ENCODE peak calls at places on chromosomes 1 and 21, in six cellular contexts. One of them, this sample, is unnamed.

GRCh38 chr1:183953031-183953430 is 84.5 kb downstream of the COLGALT2 start:
- DNase-seq in GM04504: no peak
- DNase-seq in tibial nerve: no peak
- DNase-seq in activated gamma-delta T cell treated with anti-CD3 and anti-CD28 coated beads, Interleukin-2, amount 50 U/mL, for 16 hours: no peak
- DNase-seq in stimulated activated CD4-positive, alpha-beta T cell treated with anti-CD3 and anti-CD28 coated beads, Interleukin-1b, Interleukin-23, amount 100 ng/mL, for 48 hours: no peak
- DNase-seq in GM12865: no peak
- DNase-seq in this sample: peak

GRCh38 chr1:185603158-185603557 is 131.0 kb upstream of the HMCN1 start:
- DNase-seq in stimulated activated CD4-positive, alpha-beta T cell treated with anti-CD3 and anti-CD28 coated beads, Interleukin-1b, Interleukin-23, amount 100 ng/mL, for 48 hours: no peak
- DNase-seq in tibial nerve: no peak
- DNase-seq in activated gamma-delta T cell treated with anti-CD3 and anti-CD28 coated beads, Interleukin-2, amount 50 U/mL, for 16 hours: no peak
- DNase-seq in GM12865: peak
- DNase-seq in GM04504: no peak
- DNase-seq in this sample: no peak

GRCh38 chr1:202698276-202698675 is 12.0 kb downstream of the SYT2 start:
- DNase-seq in GM12865: no peak
- DNase-seq in GM04504: no peak
- DNase-seq in tibial nerve: no peak
- DNase-seq in activated gamma-delta T cell treated with anti-CD3 and anti-CD28 coated beads, Interleukin-2, amount 50 U/mL, for 16 hours: no peak
- DNase-seq in stimulated activated CD4-positive, alpha-beta T cell treated with anti-CD3 and anti-CD28 coated beads, Interleukin-1b, Interleukin-23, amount 100 ng/mL, for 48 hours: no peak
- DNase-seq in this sample: no peak

GRCh38 chr1:112698366-112699310 is 8.3 kb downstream of the RHOC start:
- DNase-seq in activated gamma-delta T cell treated with anti-CD3 and anti-CD28 coated beads, Interleukin-2, amount 50 U/mL, for 16 hours: no peak
- DNase-seq in tibial nerve: no peak
- DNase-seq in stimulated activated CD4-positive, alpha-beta T cell treated with anti-CD3 and anti-CD28 coated beads, Interleukin-1b, Interleukin-23, amount 100 ng/mL, for 48 hours: no peak
- DNase-seq in GM12865: no peak
- DNase-seq in GM04504: no peak
- DNase-seq in this sample: peak

GRCh38 chr1:228867093-228867950 is 132.0 kb downstream of the RHOU start:
- DNase-seq in GM04504: no peak
- DNase-seq in stimulated activated CD4-positive, alpha-beta T cell treated with anti-CD3 and anti-CD28 coated beads, Interleukin-1b, Interleukin-23, amount 100 ng/mL, for 48 hours: no peak
- DNase-seq in GM12865: no peak
- DNase-seq in tibial nerve: no peak
- DNase-seq in activated gamma-delta T cell treated with anti-CD3 and anti-CD28 coated beads, Interleukin-2, amount 50 U/mL, for 16 hours: no peak
- DNase-seq in this sample: no peak

GRCh38 chr1:89876463-89876862 is 55.6 kb downstream of the LRRC8D start:
- DNase-seq in GM04504: no peak
- DNase-seq in activated gamma-delta T cell treated with anti-CD3 and anti-CD28 coated beads, Interleukin-2, amount 50 U/mL, for 16 hours: no peak
- DNase-seq in GM12865: no peak
- DNase-seq in stimulated activated CD4-positive, alpha-beta T cell treated with anti-CD3 and anti-CD28 coated beads, Interleukin-1b, Interleukin-23, amount 100 ng/mL, for 48 hours: no peak
- DNase-seq in tibial nerve: no peak
- DNase-seq in this sample: no peak

GRCh38 chr1:2110191-2110737 is 60.1 kb downstream of the PRKCZ start:
- DNase-seq in GM04504: no peak
- DNase-seq in stimulated activated CD4-positive, alpha-beta T cell treated with anti-CD3 and anti-CD28 coated beads, Interleukin-1b, Interleukin-23, amount 100 ng/mL, for 48 hours: no peak
- DNase-seq in GM12865: no peak
- DNase-seq in tibial nerve: no peak
- DNase-seq in activated gamma-delta T cell treated with anti-CD3 and anti-CD28 coated beads, Interleukin-2, amount 50 U/mL, for 16 hours: no peak
- DNase-seq in this sample: no peak

GRCh38 chr1:212554401-212554800 is 54.2 kb upstream of the ATF3 start:
- DNase-seq in stimulated activated CD4-positive, alpha-beta T cell treated with anti-CD3 and anti-CD28 coated beads, Interleukin-1b, Interleukin-23, amount 100 ng/mL, for 48 hours: no peak
- DNase-seq in activated gamma-delta T cell treated with anti-CD3 and anti-CD28 coated beads, Interleukin-2, amount 50 U/mL, for 16 hours: no peak
- DNase-seq in tibial nerve: no peak
- DNase-seq in GM04504: no peak
- DNase-seq in GM12865: no peak
- DNase-seq in this sample: no peak

GRCh38 chr1:101004666-101005065 is 20.9 kb downstream of the DPH5 start:
- DNase-seq in GM12865: no peak
- DNase-seq in GM04504: no peak
- DNase-seq in activated gamma-delta T cell treated with anti-CD3 and anti-CD28 coated beads, Interleukin-2, amount 50 U/mL, for 16 hours: no peak
- DNase-seq in tibial nerve: no peak
- DNase-seq in stimulated activated CD4-positive, alpha-beta T cell treated with anti-CD3 and anti-CD28 coated beads, Interleukin-1b, Interleukin-23, amount 100 ng/mL, for 48 hours: no peak
- DNase-seq in this sample: peak

GRCh38 chr21:45475004-45475685 is 67.1 kb downstream of the SLC19A1 start:
- DNase-seq in GM12865: no peak
- DNase-seq in GM04504: no peak
- DNase-seq in stimulated activated CD4-positive, alpha-beta T cell treated with anti-CD3 and anti-CD28 coated beads, Interleukin-1b, Interleukin-23, amount 100 ng/mL, for 48 hours: no peak
- DNase-seq in activated gamma-delta T cell treated with anti-CD3 and anti-CD28 coated beads, Interleukin-2, amount 50 U/mL, for 16 hours: no peak
- DNase-seq in tibial nerve: no peak
- DNase-seq in this sample: no peak

GRCh38 chr1:151494741-151495281 is 16.4 kb upstream of the CGN start:
- DNase-seq in tibial nerve: no peak
- DNase-seq in stimulated activated CD4-positive, alpha-beta T cell treated with anti-CD3 and anti-CD28 coated beads, Interleukin-1b, Interleukin-23, amount 100 ng/mL, for 48 hours: no peak
- DNase-seq in GM04504: peak
- DNase-seq in GM12865: peak
- DNase-seq in activated gamma-delta T cell treated with anti-CD3 and anti-CD28 coated beads, Interleukin-2, amount 50 U/mL, for 16 hours: no peak
- DNase-seq in this sample: no peak

GRCh38 chr1:20112279-20113000 is 6.9 kb downstream of the PLA2G2D start:
- DNase-seq in GM04504: no peak
- DNase-seq in activated gamma-delta T cell treated with anti-CD3 and anti-CD28 coated beads, Interleukin-2, amount 50 U/mL, for 16 hours: no peak
- DNase-seq in stimulated activated CD4-positive, alpha-beta T cell treated with anti-CD3 and anti-CD28 coated beads, Interleukin-1b, Interleukin-23, amount 100 ng/mL, for 48 hours: no peak
- DNase-seq in GM12865: no peak
- DNase-seq in tibial nerve: no peak
- DNase-seq in this sample: no peak

GRCh38 chr1:82162526-82163420 is 362.0 kb downstream of the ADGRL2 start:
- DNase-seq in GM04504: no peak
- DNase-seq in stimulated activated CD4-positive, alpha-beta T cell treated with anti-CD3 and anti-CD28 coated beads, Interleukin-1b, Interleukin-23, amount 100 ng/mL, for 48 hours: no peak
- DNase-seq in GM12865: peak
- DNase-seq in tibial nerve: no peak
- DNase-seq in activated gamma-delta T cell treated with anti-CD3 and anti-CD28 coated beads, Interleukin-2, amount 50 U/mL, for 16 hours: no peak
- DNase-seq in this sample: no peak

GRCh38 chr1:10530281-10530740 is 55.6 kb downstream of the PEX14 start:
- DNase-seq in tibial nerve: no peak
- DNase-seq in GM04504: no peak
- DNase-seq in activated gamma-delta T cell treated with anti-CD3 and anti-CD28 coated beads, Interleukin-2, amount 50 U/mL, for 16 hours: no peak
- DNase-seq in stimulated activated CD4-positive, alpha-beta T cell treated with anti-CD3 and anti-CD28 coated beads, Interleukin-1b, Interleukin-23, amount 100 ng/mL, for 48 hours: no peak
- DNase-seq in GM12865: no peak
- DNase-seq in this sample: peak

GRCh38 chr1:243729956-243730355 is 120.1 kb downstream of the AKT3 start:
- DNase-seq in GM04504: no peak
- DNase-seq in stimulated activated CD4-positive, alpha-beta T cell treated with anti-CD3 and anti-CD28 coated beads, Interleukin-1b, Interleukin-23, amount 100 ng/mL, for 48 hours: no peak
- DNase-seq in activated gamma-delta T cell treated with anti-CD3 and anti-CD28 coated beads, Interleukin-2, amount 50 U/mL, for 16 hours: no peak
- DNase-seq in GM12865: no peak
- DNase-seq in tibial nerve: no peak
- DNase-seq in this sample: no peak

GRCh38 chr1:30310966-30311742 is 412.2 kb downstream of the MATN1 start:
- DNase-seq in stimulated activated CD4-positive, alpha-beta T cell treated with anti-CD3 and anti-CD28 coated beads, Interleukin-1b, Interleukin-23, amount 100 ng/mL, for 48 hours: no peak
- DNase-seq in GM04504: no peak
- DNase-seq in GM12865: no peak
- DNase-seq in activated gamma-delta T cell treated with anti-CD3 and anti-CD28 coated beads, Interleukin-2, amount 50 U/mL, for 16 hours: no peak
- DNase-seq in tibial nerve: no peak
- DNase-seq in this sample: no peak

GRCh38 chr1:223430221-223430620 is 37.0 kb downstream of the CCDC185 start:
- DNase-seq in GM12865: no peak
- DNase-seq in activated gamma-delta T cell treated with anti-CD3 and anti-CD28 coated beads, Interleukin-2, amount 50 U/mL, for 16 hours: no peak
- DNase-seq in GM04504: no peak
- DNase-seq in stimulated activated CD4-positive, alpha-beta T cell treated with anti-CD3 and anti-CD28 coated beads, Interleukin-1b, Interleukin-23, amount 100 ng/mL, for 48 hours: no peak
- DNase-seq in tibial nerve: no peak
- DNase-seq in this sample: no peak

GRCh38 chr1:234943801-234944402 is 184.7 kb downstream of the TOMM20 start:
- DNase-seq in GM04504: no peak
- DNase-seq in GM12865: no peak
- DNase-seq in tibial nerve: no peak
- DNase-seq in activated gamma-delta T cell treated with anti-CD3 and anti-CD28 coated beads, Interleukin-2, amount 50 U/mL, for 16 hours: no peak
- DNase-seq in stimulated activated CD4-positive, alpha-beta T cell treated with anti-CD3 and anti-CD28 coated beads, Interleukin-1b, Interleukin-23, amount 100 ng/mL, for 48 hours: no peak
- DNase-seq in this sample: no peak

GRCh38 chr1:36446261-36446660 is 4.0 kb downstream of the OSCP1 start:
- DNase-seq in stimulated activated CD4-positive, alpha-beta T cell treated with anti-CD3 and anti-CD28 coated beads, Interleukin-1b, Interleukin-23, amount 100 ng/mL, for 48 hours: peak
- DNase-seq in GM12865: peak
- DNase-seq in activated gamma-delta T cell treated with anti-CD3 and anti-CD28 coated beads, Interleukin-2, amount 50 U/mL, for 16 hours: no peak
- DNase-seq in tibial nerve: no peak
- DNase-seq in GM04504: no peak
- DNase-seq in this sample: no peak

GRCh38 chr1:247435026-247435770 is 19.2 kb downstream of the NLRP3 start:
- DNase-seq in GM12865: peak
- DNase-seq in activated gamma-delta T cell treated with anti-CD3 and anti-CD28 coated beads, Interleukin-2, amount 50 U/mL, for 16 hours: no peak
- DNase-seq in stimulated activated CD4-positive, alpha-beta T cell treated with anti-CD3 and anti-CD28 coated beads, Interleukin-1b, Interleukin-23, amount 100 ng/mL, for 48 hours: no peak
- DNase-seq in tibial nerve: no peak
- DNase-seq in GM04504: no peak
- DNase-seq in this sample: no peak

GRCh38 chr1:111959436-111959835 is 30.0 kb downstream of the KCND3 start:
- DNase-seq in activated gamma-delta T cell treated with anti-CD3 and anti-CD28 coated beads, Interleukin-2, amount 50 U/mL, for 16 hours: no peak
- DNase-seq in tibial nerve: no peak
- DNase-seq in GM12865: no peak
- DNase-seq in GM04504: no peak
- DNase-seq in stimulated activated CD4-positive, alpha-beta T cell treated with anti-CD3 and anti-CD28 coated beads, Interleukin-1b, Interleukin-23, amount 100 ng/mL, for 48 hours: no peak
- DNase-seq in this sample: no peak

GRCh38 chr1:21020151-21020550 is 156.5 kb downstream of the EIF4G3 start:
- DNase-seq in GM12865: no peak
- DNase-seq in activated gamma-delta T cell treated with anti-CD3 and anti-CD28 coated beads, Interleukin-2, amount 50 U/mL, for 16 hours: no peak
- DNase-seq in GM04504: no peak
- DNase-seq in stimulated activated CD4-positive, alpha-beta T cell treated with anti-CD3 and anti-CD28 coated beads, Interleukin-1b, Interleukin-23, amount 100 ng/mL, for 48 hours: no peak
- DNase-seq in tibial nerve: no peak
- DNase-seq in this sample: no peak

GRCh38 chr1:211324992-211325775 is 1.4 kb upstream of the TRAF5 start:
- DNase-seq in GM12865: no peak
- DNase-seq in tibial nerve: no peak
- DNase-seq in stimulated activated CD4-positive, alpha-beta T cell treated with anti-CD3 and anti-CD28 coated beads, Interleukin-1b, Interleukin-23, amount 100 ng/mL, for 48 hours: no peak
- DNase-seq in GM04504: no peak
- DNase-seq in activated gamma-delta T cell treated with anti-CD3 and anti-CD28 coated beads, Interleukin-2, amount 50 U/mL, for 16 hours: no peak
- DNase-seq in this sample: no peak

GRCh38 chr1:1996207-1996651 is 7.4 kb downstream of the CFAP74 start:
- DNase-seq in stimulated activated CD4-positive, alpha-beta T cell treated with anti-CD3 and anti-CD28 coated beads, Interleukin-1b, Interleukin-23, amount 100 ng/mL, for 48 hours: no peak
- DNase-seq in GM12865: no peak
- DNase-seq in activated gamma-delta T cell treated with anti-CD3 and anti-CD28 coated beads, Interleukin-2, amount 50 U/mL, for 16 hours: no peak
- DNase-seq in GM04504: no peak
- DNase-seq in tibial nerve: no peak
- DNase-seq in this sample: no peak

GRCh38 chr1:165415068-165415467 is 29.9 kb downstream of the RXRG start:
- DNase-seq in GM12865: no peak
- DNase-seq in GM04504: no peak
- DNase-seq in tibial nerve: no peak
- DNase-seq in activated gamma-delta T cell treated with anti-CD3 and anti-CD28 coated beads, Interleukin-2, amount 50 U/mL, for 16 hours: no peak
- DNase-seq in stimulated activated CD4-positive, alpha-beta T cell treated with anti-CD3 and anti-CD28 coated beads, Interleukin-1b, Interleukin-23, amount 100 ng/mL, for 48 hours: no peak
- DNase-seq in this sample: no peak

GRCh38 chr1:158035976-158036583 is 42.6 kb downstream of the KIRREL1 start:
- DNase-seq in stimulated activated CD4-positive, alpha-beta T cell treated with anti-CD3 and anti-CD28 coated beads, Interleukin-1b, Interleukin-23, amount 100 ng/mL, for 48 hours: no peak
- DNase-seq in GM04504: no peak
- DNase-seq in tibial nerve: peak
- DNase-seq in GM12865: peak
- DNase-seq in activated gamma-delta T cell treated with anti-CD3 and anti-CD28 coated beads, Interleukin-2, amount 50 U/mL, for 16 hours: no peak
- DNase-seq in this sample: peak

GRCh38 chr1:169644298-169644697 is 14.4 kb upstream of the SELP start:
- DNase-seq in activated gamma-delta T cell treated with anti-CD3 and anti-CD28 coated beads, Interleukin-2, amount 50 U/mL, for 16 hours: no peak
- DNase-seq in tibial nerve: no peak
- DNase-seq in GM12865: no peak
- DNase-seq in stimulated activated CD4-positive, alpha-beta T cell treated with anti-CD3 and anti-CD28 coated beads, Interleukin-1b, Interleukin-23, amount 100 ng/mL, for 48 hours: no peak
- DNase-seq in GM04504: no peak
- DNase-seq in this sample: no peak

GRCh38 chr1:11790880-11791715 is 14.7 kb downstream of the MTHFR start:
- DNase-seq in GM04504: peak
- DNase-seq in GM12865: no peak
- DNase-seq in stimulated activated CD4-positive, alpha-beta T cell treated with anti-CD3 and anti-CD28 coated beads, Interleukin-1b, Interleukin-23, amount 100 ng/mL, for 48 hours: no peak
- DNase-seq in activated gamma-delta T cell treated with anti-CD3 and anti-CD28 coated beads, Interleukin-2, amount 50 U/mL, for 16 hours: no peak
- DNase-seq in tibial nerve: peak
- DNase-seq in this sample: peak

This sample was measured in prostate gland.